ENCODE peak calls at places on chromosomes 6 and 20, in four cellular contexts. W is HCT116, P is K562, N is HepG2. X is an unnamed sample.

GRCh38 chr6:30725713-30726505 is 5.8 kb downstream of the TUBB start:
- DNase-seq in N (no peak), P (peak; percentile 61), W (no peak), X (no peak)

GRCh38 chr6:122289721-122290501 is 109.5 kb upstream of the HSF2 start:
- DNase-seq in N (peak; percentile 13), P (peak; percentile 10), W (peak; percentile 13), X (peak; percentile 5)

GRCh38 chr6:168161371-168161750 is 82.3 kb upstream of the FRMD1 start:
- DNase-seq in P (no peak), N (no peak), W (no peak), X (no peak)

GRCh38 chr6:117547688-117548621 is 54.4 kb downstream of the GOPC start:
- DNase-seq in P (no peak), W (no peak), N (no peak), X (no peak)

GRCh38 chr6:152188011-152188410 is 380.5 kb downstream of the ESR1 start:
- DNase-seq in P (no peak), W (no peak), N (no peak), X (no peak)

GRCh38 chr6:148945311-148946021 is 198.6 kb downstream of the UST start:
- DNase-seq in N (no peak), P (no peak), W (no peak), X (no peak)

GRCh38 chr20:52983726-52984450 is 11.7 kb downstream of the TSHZ2 start:
- DNase-seq in W (no peak), P (no peak), N (no peak), X (no peak)

GRCh38 chr20:41696428-41696827 is 78.3 kb upstream of the CHD6 start:
- DNase-seq in W (no peak), P (peak; percentile 86), N (no peak), X (no peak)

GRCh38 chr6:142011775-142012174 is 121.0 kb upstream of the GJE1 start:
- DNase-seq in P (no peak), W (no peak), N (no peak), X (no peak)

GRCh38 chr6:25026723-25027122 is 91.0 kb upstream of the RIPOR2 start:
- DNase-seq in P (no peak), W (no peak), N (no peak), X (no peak)

GRCh38 chr20:24993337-24994185 is 1.0 kb upstream of the APMAP start:
- DNase-seq in W (no peak), N (peak; percentile 57), P (no peak), X (no peak)

GRCh38 chr6:38943964-38944363 is 104.6 kb upstream of the GLP1R start:
- DNase-seq in W (no peak), P (peak; percentile 14), N (no peak), X (no peak)

GRCh38 chr6:114119056-114119455 is 148.1 kb upstream of the HDAC2 start:
- DNase-seq in P (no peak), N (no peak), W (no peak), X (no peak)

GRCh38 chr20:15604406-15604805 is 968.8 kb downstream of the KIF16B start:
- DNase-seq in N (no peak), P (no peak), W (no peak), X (no peak)

GRCh38 chr20:19764207-19764606 is 6.1 kb downstream of the RIN2 start:
- DNase-seq in P (no peak), W (no peak), N (no peak), X (no peak)

GRCh38 chr20:420721-421574 is 12.8 kb downstream of the RBCK1 start:
- DNase-seq in N (no peak), W (no peak), P (peak; percentile 49), X (no peak)

GRCh38 chr6:3808759-3809514 is 40.2 kb upstream of the FAM50B start:
- DNase-seq in W (peak; percentile 66), N (peak; percentile 50), P (no peak), X (peak; percentile 86)

GRCh38 chr6:9576521-9576920 is 838.4 kb downstream of the TFAP2A start:
- DNase-seq in N (no peak), P (no peak), W (no peak), X (no peak)

GRCh38 chr6:11607381-11607780 is 69.8 kb downstream of the TMEM170B start:
- DNase-seq in N (no peak), P (no peak), W (no peak), X (no peak)

GRCh38 chr20:23143098-23143497 is 57.0 kb upstream of the CD93 start:
- DNase-seq in W (peak; percentile 47), N (peak; percentile 71), P (peak; percentile 85), X (peak; percentile 78)

GRCh38 chr6:28794175-28795002 is 129.4 kb downstream of the TRIM27 start:
- DNase-seq in P (peak; percentile 89), W (no peak), N (peak; percentile 29), X (no peak)

GRCh38 chr20:57856658-57857057 is 146.8 kb upstream of the PMEPA1 start:
- DNase-seq in N (no peak), P (no peak), W (no peak), X (no peak)

GRCh38 chr20:34281177-34281576 is 22.0 kb downstream of the AHCY start:
- DNase-seq in P (no peak), N (no peak), W (no peak), X (no peak)

GRCh38 chr6:165819394-165819793 is 156.4 kb upstream of the PDE10A start:
- DNase-seq in P (no peak), W (no peak), N (no peak), X (no peak)

GRCh38 chr6:142254513-142254912 is 47.3 kb upstream of the ADGRG6 start:
- DNase-seq in W (no peak), P (no peak), N (no peak), X (no peak)

GRCh38 chr6:136294621-136295020 is 5.0 kb upstream of the BCLAF1 start:
- DNase-seq in N (no peak), W (no peak), P (no peak), X (no peak)

GRCh38 chr20:2285618-2286017 is 10.2 kb upstream of the TGM3 start:
- DNase-seq in W (no peak), P (no peak), N (no peak), X (no peak)

GRCh38 chr20:5715068-5715841 is 34.9 kb upstream of the SHLD1 start:
- DNase-seq in W (no peak), N (no peak), P (no peak), X (no peak)

GRCh38 chr6:166434336-166434735 is 51.6 kb upstream of the MPC1 start:
- DNase-seq in W (no peak), N (no peak), P (no peak), X (no peak)

GRCh38 chr20:24017160-24017761 is 28.7 kb upstream of the GGTLC1 start:
- DNase-seq in P (no peak), W (no peak), N (no peak), X (no peak)

GRCh38 chr6:8157839-8158238 is 55.5 kb upstream of the EEF1E1 start:
- DNase-seq in W (no peak), P (no peak), N (peak; percentile 25), X (no peak)

GRCh38 chr6:159608961-159609673 is 83.9 kb downstream of the SOD2 start:
- DNase-seq in P (peak; percentile 57), W (peak; percentile 58), N (peak; percentile 47), X (peak; percentile 12)
- TF ChIP-seq TCF7L2 in P (no peak), W (no peak), N (no peak), X (no peak)

DNA sequence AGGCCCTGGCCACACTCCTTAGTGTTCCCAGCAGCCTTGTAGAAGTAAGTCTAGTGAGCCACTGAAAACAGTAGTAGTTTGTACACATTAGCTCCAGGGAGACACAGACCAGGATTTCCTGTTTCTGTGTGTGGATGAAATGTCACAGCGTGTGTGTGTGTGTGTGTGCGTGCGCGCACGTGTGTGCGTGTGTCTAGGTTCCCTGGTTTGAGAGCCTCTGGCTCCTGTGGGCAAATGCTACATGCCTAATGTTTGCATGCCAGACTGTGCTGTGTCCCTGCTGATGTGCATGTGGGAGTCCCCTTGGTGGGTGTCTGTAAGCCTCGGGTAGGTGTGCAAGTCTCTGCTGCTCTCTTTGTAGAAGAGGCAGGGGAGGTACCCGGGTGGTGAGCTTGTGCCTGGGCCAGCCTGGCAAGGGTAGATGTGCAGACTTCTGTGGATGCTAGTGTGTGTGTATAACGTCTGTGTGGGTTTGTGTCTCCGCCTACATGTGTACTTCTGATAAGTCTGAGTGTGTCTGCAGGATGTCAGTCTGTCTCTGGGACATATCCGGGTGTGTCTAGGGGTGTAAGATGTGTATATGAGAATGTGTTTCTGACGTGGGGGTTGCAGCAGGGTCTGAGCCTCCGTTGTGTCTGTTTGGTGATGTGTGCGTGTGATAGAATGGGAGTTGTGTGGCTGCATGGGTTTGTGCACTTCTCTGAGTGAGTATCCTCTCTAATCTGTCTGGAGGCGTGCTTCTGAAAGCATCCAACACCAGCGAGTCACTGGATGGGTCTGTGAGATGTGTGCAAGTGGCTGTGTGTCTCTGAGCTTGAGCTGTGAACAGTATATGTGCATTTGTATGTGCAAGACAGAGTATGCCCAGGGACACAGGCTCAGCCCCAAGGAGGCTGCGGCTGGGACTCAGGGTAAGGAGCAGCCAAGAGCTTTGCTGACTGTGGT is 19.0 kb upstream of the TLDC2 start:
- DNase-seq in N (no peak), P (no peak), W (no peak), X (no peak)
- TF ChIP-seq POLR2AphosphoS5 in N (no peak), P (no peak), W (no peak), X (no peak)

GRCh38 chr6:125102411-125102810 is 51.2 kb upstream of the TPD52L1 start:
- DNase-seq in W (no peak), P (no peak), N (no peak), X (no peak)
- H3K4me1 ChIP-seq in W (peaks cover 41% of the 10 kb centered on the region), P (peaks cover 25% of the 10 kb centered on the region), N (no peaks in the 10 kb centered on the region), X (peaks cover 6% of the 10 kb centered on the region)

DNA sequence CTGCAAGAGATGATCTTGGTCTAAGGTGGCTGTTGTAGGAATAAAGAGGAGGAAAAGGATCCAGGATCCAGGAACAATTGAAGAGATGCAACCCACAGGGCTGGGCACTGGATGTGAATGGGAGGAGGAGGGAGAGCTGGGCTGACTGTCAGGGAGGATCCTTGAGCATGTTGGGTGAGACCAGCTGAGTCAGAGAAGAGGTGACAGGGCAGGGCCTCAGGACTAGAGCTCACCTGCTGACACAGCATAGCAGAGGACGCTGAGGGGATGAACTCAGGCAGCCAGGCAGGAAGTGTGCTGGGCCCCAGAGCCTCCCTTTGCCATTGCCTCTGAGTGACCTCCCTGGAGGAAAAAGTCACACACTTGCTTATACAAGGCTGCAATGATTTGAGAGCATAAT is 72.3 kb downstream of the ZNF133 start:
- DNase-seq in P (no peak), W (no peak), N (no peak), X (no peak)
- TF ChIP-seq TCF7L2 in P (no peak), W (no peak), N (no peak), X (no peak)

GRCh38 chr6:139538366-139538765 is 163.9 kb upstream of the CITED2 start:
- DNase-seq in P (no peak), N (no peak), W (no peak), X (peak; percentile 62)
- TF ChIP-seq POLR2AphosphoS5 in P (no peak), N (no peak), W (no peak), X (no peak)

X was measured in Panc1.